ENCODE peak calls at places on chromosomes 12 and 14, in eight cellular contexts. X, C, E, D, K, R, L and P are unnamed samples.

GRCh38 chr12:6277982-6278438 is 32.5 kb upstream of the PLEKHG6 start:
- DNase-seq in X (peak), C (no peak), E (no peak), D (no peak), K (no peak), R (no peak), L (peak), P (peak)

GRCh38 chr14:71703477-71703876 is 228.8 kb upstream of the RGS6 start:
- DNase-seq in X (no peak), C (peak), E (peak), D (no peak), K (peak), R (peak), L (peak), P (no peak)

GRCh38 chr14:31893156-31893813 is 183.8 kb upstream of the ARHGAP5 start:
- DNase-seq in X (peak), C (peak), E (no peak), D (no peak), K (no peak), R (peak), L (no peak), P (peak)

GRCh38 chr12:101829639-101830390 is 944 bp downstream of the GNPTAB start:
- DNase-seq in X (peak), C (no peak), E (peak), D (no peak), K (peak), R (no peak), L (peak), P (peak)

GRCh38 chr14:33114331-33114730 is 175.7 kb downstream of the NPAS3 start:
- DNase-seq in X (no peak), C (no peak), E (no peak), D (no peak), K (no peak), R (no peak), L (no peak), P (no peak)

GRCh38 chr14:43539210-43539609 is 967.9 kb downstream of the FSCB start:
- DNase-seq in X (peak), C (peak), E (peak), D (no peak), K (peak), R (no peak), L (peak), P (peak)

GRCh38 chr12:56208014-56208413 is 13.7 kb downstream of the RNF41 start:
- DNase-seq in X (no peak), C (no peak), E (no peak), D (no peak), K (no peak), R (no peak), L (no peak), P (no peak)

GRCh38 chr14:52974406-52974805 is 23.6 kb upstream of the FERMT2 start:
- DNase-seq in X (no peak), C (no peak), E (peak), D (no peak), K (no peak), R (peak), L (peak), P (no peak)

GRCh38 chr12:53344824-53345485 is 8.8 kb upstream of the SP7 start:
- DNase-seq in X (peak), C (peak), E (peak), D (peak), K (peak), R (peak), L (peak), P (no peak)

GRCh38 chr12:70309348-70309747 is 56.7 kb upstream of the KCNMB4 start:
- DNase-seq in X (no peak), C (no peak), E (no peak), D (no peak), K (peak), R (no peak), L (no peak), P (no peak)

GRCh38 chr12:7937867-7938506 is 2.0 kb upstream of the SLC2A3 start:
- DNase-seq in X (no peak), C (no peak), E (peak), D (no peak), K (no peak), R (peak), L (no peak), P (peak)

GRCh38 chr14:69473271-69473670 is 11.3 kb upstream of the PLEKHD1 start:
- DNase-seq in X (no peak), C (no peak), E (no peak), D (no peak), K (no peak), R (no peak), L (peak), P (no peak)

GRCh38 chr12:98464155-98464554 is 51.2 kb upstream of the TMPO start:
- DNase-seq in X (no peak), C (no peak), E (peak), D (no peak), K (peak), R (peak), L (peak), P (no peak)

GRCh38 chr12:2752676-2753371 is 41.9 kb upstream of the FKBP4 start:
- DNase-seq in X (peak), C (peak), E (peak), D (peak), K (peak), R (peak), L (peak), P (no peak)

GRCh38 chr14:21086908-21087293 is 11.6 kb downstream of the ZNF219 start:
- DNase-seq in X (no peak), C (no peak), E (no peak), D (no peak), K (no peak), R (no peak), L (no peak), P (no peak)

GRCh38 chr14:81679226-81679625 is 145.6 kb upstream of the SEL1L start:
- DNase-seq in X (no peak), C (no peak), E (no peak), D (no peak), K (no peak), R (no peak), L (no peak), P (no peak)

GRCh38 chr12:29200586-29200985 is 51.5 kb downstream of the FAR2 start:
- DNase-seq in X (no peak), C (peak), E (peak), D (no peak), K (no peak), R (no peak), L (no peak), P (no peak)

GRCh38 chr14:53953828-53954550 is 2.6 kb downstream of the BMP4 start:
- DNase-seq in X (peak), C (peak), E (peak), D (no peak), K (peak), R (peak), L (peak), P (no peak)

GRCh38 chr14:39988939-39989338 is 556.7 kb upstream of the FBXO33 start:
- DNase-seq in X (peak), C (peak), E (peak), D (no peak), K (peak), R (peak), L (peak), P (peak)

GRCh38 chr14:92987713-92988510 is 65.0 kb downstream of the CHGA start:
- DNase-seq in X (no peak), C (no peak), E (no peak), D (no peak), K (no peak), R (no peak), L (no peak), P (no peak)

GRCh38 chr12:78562358-78563205 is 302.0 kb upstream of the SYT1 start:
- DNase-seq in X (no peak), C (no peak), E (peak), D (no peak), K (peak), R (no peak), L (peak), P (no peak)

DNA sequence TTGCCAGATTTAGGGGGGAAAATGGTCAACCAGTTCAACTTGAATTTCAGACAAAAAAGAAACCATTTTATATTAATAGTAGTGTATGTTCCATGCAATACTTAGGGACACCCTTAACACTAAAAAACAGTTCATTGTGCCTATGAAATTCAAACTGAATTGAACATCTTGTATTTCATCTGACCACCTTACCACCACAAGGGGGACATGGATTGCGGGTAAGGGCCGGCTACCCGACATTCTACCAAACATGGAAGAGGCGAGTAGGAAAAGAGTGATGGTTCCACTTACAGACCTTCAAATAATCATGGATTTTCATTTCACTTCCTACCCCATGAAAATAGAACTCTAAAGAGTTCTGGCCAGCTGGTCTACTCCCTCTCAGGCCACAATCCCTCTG is 10.3 kb upstream of the STK38L start:
- DNase-seq in X (no peak), C (no peak), E (no peak), D (no peak), K (no peak), R (no peak), L (no peak), P (no peak)
- TF ChIP-seq CTCF in X (no peak), C (peak), E (peak), D (peak), K (no peak), R (peak), L (no peak), P (no peak)

DNA sequence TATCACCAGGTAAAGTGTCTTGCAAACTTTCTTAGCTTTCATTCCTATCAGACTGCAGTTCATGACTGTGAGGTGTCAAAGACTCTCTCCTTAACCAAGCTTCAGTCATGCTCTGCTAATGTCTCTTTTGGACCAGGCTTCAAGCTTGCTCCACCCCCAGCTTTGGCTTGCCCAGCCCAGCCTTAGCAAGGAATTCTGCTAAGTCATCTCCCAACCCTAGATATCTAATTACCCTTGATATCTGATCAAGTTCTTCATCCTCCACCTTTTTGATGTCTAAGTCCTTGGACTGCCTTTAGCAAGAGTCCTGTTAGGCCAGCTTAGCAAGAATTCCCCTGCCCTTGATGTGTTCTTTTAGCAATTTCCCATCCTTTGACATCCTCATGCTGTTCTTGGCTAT is 108.9 kb upstream of the FGD4 start:
- DNase-seq in X (no peak), C (peak), E (peak), D (no peak), K (peak), R (peak), L (peak), P (no peak)
- H3K4me3 ChIP-seq in X (no peak), C (no peak), E (no peak), D (no peak), K (no peak), R (no peak), L (no peak), P (no peak)

DNA sequence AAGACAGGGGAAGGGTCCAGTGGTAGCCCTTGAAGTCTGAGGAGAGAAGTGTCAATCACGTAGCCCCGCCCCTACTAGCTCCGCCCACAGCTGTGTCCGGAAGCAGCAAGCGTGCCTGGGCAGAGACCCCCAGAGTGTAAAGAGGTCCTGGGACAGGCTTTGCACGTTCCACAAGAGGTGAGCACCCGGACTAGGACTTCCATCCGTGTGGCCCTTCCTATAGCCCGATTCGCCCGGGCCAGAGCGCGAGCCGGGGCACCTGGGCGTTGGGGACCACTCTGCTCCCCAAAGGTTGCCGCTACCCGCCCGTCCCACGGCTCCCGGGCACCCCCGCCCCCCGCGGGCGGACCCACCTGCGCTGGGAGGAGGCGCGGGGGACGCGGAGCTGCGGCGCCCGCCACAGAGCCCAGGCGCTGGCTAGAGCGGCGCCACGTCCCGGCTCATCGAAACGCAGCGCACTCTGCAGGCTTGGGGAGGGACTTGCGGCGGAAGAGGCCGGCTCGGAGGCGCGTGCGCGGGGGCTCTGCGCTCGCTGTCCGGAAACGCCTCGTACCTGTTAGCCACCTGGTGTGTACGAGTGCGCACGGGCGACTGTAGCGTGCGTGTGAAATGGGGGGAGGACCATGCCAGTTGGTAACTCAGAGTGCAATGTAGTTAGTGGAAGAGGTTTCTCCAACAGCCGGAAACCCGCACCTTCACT is at the start of gene RABGGTA:
- DNase-seq in X (peak), C (peak), E (peak), D (peak), K (peak), R (peak), L (peak), P (peak)
- TF ChIP-seq CTCF in X (peak), C (peak), E (peak), D (peak), K (peak), R (peak), L (peak), P (peak)

GRCh38 chr12:85468356-85469157 is 188.5 kb downstream of the ALX1 start:
- DNase-seq in X (peak), C (peak), E (peak), D (peak), K (peak), R (peak), L (peak), P (peak)
- H3K4me3 ChIP-seq in X (no peak), C (peak), E (peak), D (peak), K (peak), R (peak), L (no peak), P (no peak)

DNA sequence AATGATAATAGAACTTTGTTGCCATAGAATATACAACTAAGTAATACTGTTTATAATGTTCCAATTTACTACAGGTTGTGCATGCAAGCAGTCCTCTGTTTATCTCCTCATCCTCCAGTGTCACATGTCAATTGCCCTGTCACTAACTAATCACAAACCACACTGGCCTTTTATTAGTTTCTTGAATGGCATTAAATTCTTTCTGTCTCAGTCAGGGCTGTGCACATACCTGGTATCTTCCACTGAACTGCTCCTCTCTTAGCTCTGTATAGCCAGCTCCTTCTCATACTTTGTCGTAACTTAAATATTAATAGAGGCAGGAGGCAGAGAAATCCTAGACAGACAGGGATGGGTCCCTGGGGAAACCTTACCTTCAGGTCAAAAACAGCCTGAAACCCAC is 24.0 kb downstream of the GABARAPL1 start:
- DNase-seq in X (no peak), C (no peak), E (no peak), D (no peak), K (no peak), R (no peak), L (no peak), P (no peak)
- TF ChIP-seq CTCF in X (no peak), C (no peak), E (no peak), D (no peak), K (no peak), R (no peak), L (no peak), P (no peak)

GRCh38 chr12:54377797-54378515 is 6.6 kb downstream of the ZNF385A start:
- DNase-seq in X (no peak), C (no peak), E (no peak), D (no peak), K (no peak), R (no peak), L (no peak), P (no peak)
- H3K4me3 ChIP-seq in X (no peak), C (peak), E (no peak), D (no peak), K (peak), R (no peak), L (no peak), P (no peak)